ENCODE peak calls at places on chromosome 20, in nine cellular contexts. T is hippocampal formation; A is H1; M is HFF-Myc; H is SIG-M5; X is CD4-positive, alpha-beta T cell; L is stimulated activated CD4-positive, alpha-beta T cell treated with anti-CD3 and anti-CD28 coated beads, Interleukin-2, amount 100 ng/mL, for 4 hours; Y is GM12892; C is dorsolateral prefrontal cortex. V is an unnamed sample.

GRCh38 chr20:24963672-24964517 is 14.8 kb downstream of the CST7 start:
- DNase-seq in T (no peak), A (no peak), M (no peak), H (no peak), X (no peak), L (no peak), Y (no peak), C (no peak), V (no peak)

GRCh38 chr20:56788671-56789610 is 159.8 kb downstream of the TFAP2C start:
- DNase-seq in T (no peak), A (no peak), M (no peak), H (no peak), X (no peak), L (no peak), Y (no peak), C (no peak), V (no peak)

GRCh38 chr20:18805881-18806280 is 7.7 kb upstream of the SCP2D1 start:
- DNase-seq in T (no peak), A (no peak), M (peak), H (no peak), X (no peak), L (no peak), Y (no peak), C (no peak), V (no peak)

GRCh38 chr20:62774762-62775161 is 21.5 kb upstream of the MRGBP start:
- DNase-seq in T (no peak), A (no peak), M (no peak), H (no peak), X (no peak), L (no peak), Y (no peak), C (no peak), V (no peak)

GRCh38 chr20:44692932-44693476 is 22.2 kb upstream of the CCN5 start:
- DNase-seq in T (no peak), A (no peak), M (no peak), H (no peak), X (no peak), L (no peak), Y (no peak), C (no peak), V (no peak)

GRCh38 chr20:23311932-23312331 is 38.7 kb upstream of the NXT1 start:
- DNase-seq in T (no peak), A (no peak), M (no peak), H (no peak), X (no peak), L (no peak), Y (no peak), C (no peak), V (no peak)

GRCh38 chr20:41003143-41003932 is 25.3 kb upstream of the TOP1 start:
- DNase-seq in T (no peak), A (no peak), M (peak), H (peak), X (peak), L (peak), Y (no peak), C (no peak), V (no peak)

GRCh38 chr20:6485376-6485775 is 282.1 kb upstream of the BMP2 start:
- DNase-seq in T (no peak), A (no peak), M (no peak), H (no peak), X (no peak), L (no peak), Y (no peak), C (no peak), V (no peak)

GRCh38 chr20:1423625-1424106 is 30.8 kb upstream of the FKBP1A start:
- DNase-seq in T (no peak), A (peak), M (no peak), H (no peak), X (no peak), L (no peak), Y (no peak), C (no peak), V (peak)

GRCh38 chr20:40814328-40814960 is 125.4 kb upstream of the MAFB start:
- DNase-seq in T (no peak), A (no peak), M (no peak), H (no peak), X (no peak), L (no peak), Y (no peak), C (no peak), V (no peak)

GRCh38 chr20:63351811-63352591 is 9.1 kb downstream of the CHRNA4 start:
- DNase-seq in T (peak), A (peak), M (no peak), H (no peak), X (no peak), L (no peak), Y (no peak), C (peak), V (no peak)

GRCh38 chr20:45206746-45207145 is at the start of gene SEMG1:
- DNase-seq in T (no peak), A (no peak), M (no peak), H (no peak), X (no peak), L (no peak), Y (no peak), C (no peak), V (no peak)

GRCh38 chr20:3691897-3692296 is 10.1 kb upstream of the ADAM33 start:
- DNase-seq in T (no peak), A (no peak), M (no peak), H (no peak), X (no peak), L (no peak), Y (no peak), C (no peak), V (no peak)

GRCh38 chr20:887137-887536 is 29.0 kb downstream of the ANGPT4 start:
- DNase-seq in T (no peak), A (no peak), M (no peak), H (no peak), X (no peak), L (no peak), Y (no peak), C (no peak), V (no peak)

GRCh38 chr20:20741067-20742045 is 28.9 kb upstream of the RALGAPA2 start:
- DNase-seq in T (no peak), A (no peak), M (no peak), H (no peak), X (no peak), L (no peak), Y (no peak), C (no peak), V (no peak)

GRCh38 chr20:6418732-6419131 is 295.9 kb upstream of the FERMT1 start:
- DNase-seq in T (no peak), A (no peak), M (no peak), H (no peak), X (no peak), L (no peak), Y (no peak), C (no peak), V (no peak)

GRCh38 chr20:63567132-63567381 is 7.0 kb downstream of the HELZ2 start:
- DNase-seq in T (no peak), A (no peak), M (no peak), H (no peak), X (no peak), L (no peak), Y (no peak), C (no peak), V (no peak)

GRCh38 chr20:58528412-58528811 is 13.2 kb upstream of the APCDD1L start:
- DNase-seq in T (no peak), A (no peak), M (no peak), H (no peak), X (no peak), L (no peak), Y (no peak), C (no peak), V (no peak)

GRCh38 chr20:44166008-44166407 is 21.0 kb downstream of the JPH2 start:
- DNase-seq in T (no peak), A (no peak), M (no peak), H (no peak), X (no peak), L (no peak), Y (no peak), C (no peak), V (no peak)

GRCh38 chr20:46953596-46953995 is 59.0 kb downstream of the EYA2 start:
- DNase-seq in T (no peak), A (no peak), M (no peak), H (no peak), X (no peak), L (no peak), Y (no peak), C (no peak), V (no peak)

GRCh38 chr20:17850674-17851006 is 118.0 kb downstream of the SNX5 start:
- DNase-seq in T (no peak), A (no peak), M (no peak), H (no peak), X (no peak), L (no peak), Y (no peak), C (no peak), V (no peak)

GRCh38 chr20:32613596-32614053 is 28.5 kb upstream of the NOL4L start:
- DNase-seq in T (no peak), A (no peak), M (no peak), H (no peak), X (no peak), L (no peak), Y (no peak), C (no peak), V (no peak)

GRCh38 chr20:18390201-18390600 is 76.6 kb downstream of the DZANK1 start:
- DNase-seq in T (no peak), A (no peak), M (no peak), H (no peak), X (no peak), L (no peak), Y (no peak), C (no peak), V (no peak)

GRCh38 chr20:61299088-61299487 is 47.0 kb downstream of the CDH4 start:
- DNase-seq in T (no peak), A (no peak), M (no peak), H (no peak), X (no peak), L (no peak), Y (no peak), C (no peak), V (no peak)

GRCh38 chr20:43191946-43192847 is 2.5 kb upstream of the PTPRT start:
- DNase-seq in T (peak), A (peak), M (no peak), H (no peak), X (no peak), L (no peak), Y (no peak), C (peak), V (no peak)

GRCh38 chr20:50747275-50747674 is 15.9 kb downstream of the PARD6B start:
- DNase-seq in T (no peak), A (no peak), M (no peak), H (no peak), X (no peak), L (no peak), Y (no peak), C (no peak), V (no peak)

GRCh38 chr20:7347409-7347808 is 579.9 kb downstream of the BMP2 start:
- DNase-seq in T (no peak), A (no peak), M (no peak), H (no peak), X (no peak), L (no peak), Y (no peak), C (no peak), V (no peak)

GRCh38 chr20:30816182-30816645 is 441.2 kb upstream of the DEFB115 start:
- DNase-seq in T (no peak), A (no peak), M (no peak), H (no peak), X (no peak), L (no peak), Y (no peak), C (no peak), V (no peak)

GRCh38 chr20:5807431-5807830 is 57.2 kb downstream of the SHLD1 start:
- DNase-seq in T (no peak), A (no peak), M (no peak), H (no peak), X (no peak), L (no peak), Y (no peak), C (no peak), V (no peak)

GRCh38 chr20:10961651-10962288 is 288.0 kb upstream of the JAG1 start:
- DNase-seq in T (no peak), A (no peak), M (no peak), H (no peak), X (no peak), L (no peak), Y (no peak), C (no peak), V (no peak)

GRCh38 chr20:63624486-63624885 is 2.4 kb downstream of the GMEB2 start:
- DNase-seq in T (no peak), A (no peak), M (no peak), H (no peak), X (no peak), L (no peak), Y (no peak), C (no peak), V (no peak)

GRCh38 chr20:41330343-41330720 is 10.3 kb upstream of the LPIN3 start:
- DNase-seq in T (no peak), A (no peak), M (no peak), H (no peak), X (no peak), L (no peak), Y (no peak), C (no peak), V (no peak)

GRCh38 chr20:39108746-39109145 is 146.6 kb downstream of the DHX35 start:
- DNase-seq in T (no peak), A (no peak), M (no peak), H (no peak), X (no peak), L (no peak), Y (no peak), C (no peak), V (no peak)

GRCh38 chr20:47303736-47304135 is 52.8 kb downstream of the ZMYND8 start:
- DNase-seq in T (no peak), A (no peak), M (no peak), H (no peak), X (no peak), L (no peak), Y (no peak), C (no peak), V (no peak)

GRCh38 chr20:45322952-45323383 is 14.9 kb upstream of the MATN4 start:
- DNase-seq in T (peak), A (no peak), M (no peak), H (no peak), X (no peak), L (no peak), Y (no peak), C (peak), V (peak)

GRCh38 chr20:51513545-51513944 is 29.0 kb downstream of the NFATC2 start:
- DNase-seq in T (no peak), A (no peak), M (no peak), H (no peak), X (no peak), L (no peak), Y (no peak), C (no peak), V (no peak)